ENCODE peak calls at places on chromosome 14, in four cellular contexts. S is amygdala; F is SHP77; C is activated CD4-positive, alpha-beta T cell treated with anti-CD3 and anti-CD28 coated beads, Interleukin-2, amount 50 U/mL, for 1 hour. O is an unnamed sample.

GRCh38 chr14:49687942-49688700 is at the start of gene POLE2:
- DNase-seq in S (peak; percentile 40), F (peak; percentile 75), C (peak; percentile 71), O (peak; percentile 47)

GRCh38 chr14:45177081-45177480 is 41.4 kb downstream of the FANCM start:
- DNase-seq in S (no peak), F (no peak), C (no peak), O (no peak)

GRCh38 chr14:71686677-71687076 is 245.6 kb upstream of the RGS6 start:
- DNase-seq in S (no peak), F (no peak), C (no peak), O (no peak)

GRCh38 chr14:36346052-36346451 is 25.6 kb upstream of the MBIP start:
- DNase-seq in S (no peak), F (peak; percentile 71), C (no peak), O (no peak)

GRCh38 chr14:34297786-34298520 is 164.1 kb downstream of the SPTSSA start:
- DNase-seq in S (no peak), F (no peak), C (no peak), O (no peak)

GRCh38 chr14:55665067-55665700 is 85.2 kb downstream of the KTN1 start:
- DNase-seq in S (no peak), F (no peak), C (no peak), O (no peak)

GRCh38 chr14:21723431-21724045 is 49.9 kb upstream of the OR4E1 start:
- DNase-seq in S (no peak), F (peak; percentile 66), C (peak; percentile 30), O (no peak)

GRCh38 chr14:42112108-42112507 is 505.4 kb downstream of the LRFN5 start:
- DNase-seq in S (no peak), F (no peak), C (no peak), O (no peak)

GRCh38 chr14:100899841-100900771 is 3.4 kb downstream of the RTL1 start:
- DNase-seq in S (no peak), F (peak; percentile 71), C (no peak), O (no peak)

O was measured in occipital lobe.